ENCODE peak calls at places on chromosomes 3 and 15, in four cellular contexts. O is body of pancreas, H is SW480, W is GM13977. I is an unnamed sample.

GRCh38 chr15:68608206-68608843 is 29.5 kb downstream of the CORO2B start:
- DNase-seq in O (peak; percentile 74), H (no peak), W (no peak), I (no peak)

GRCh38 chr3:151460240-151460639 is 621 bp downstream of the IGSF10 start:
- DNase-seq in O (no peak), H (peak; percentile 16), W (no peak), I (no peak)

GRCh38 chr3:187019542-187020072 is 89.3 kb downstream of the ST6GAL1 start:
- DNase-seq in O (no peak), H (no peak), W (no peak), I (no peak)

GRCh38 chr15:62067448-62068044 is 769 bp downstream of the C2CD4A start:
- DNase-seq in O (peak; percentile 21), H (peak; percentile 25), W (peak; percentile 29), I (peak; percentile 49)

GRCh38 chr3:54819926-54820325 is 107.9 kb downstream of the LRTM1 start:
- DNase-seq in O (no peak), H (no peak), W (no peak), I (no peak)

GRCh38 chr3:29514912-29515311 is 234.0 kb downstream of the RBMS3 start:
- DNase-seq in O (no peak), H (no peak), W (no peak), I (no peak)

GRCh38 chr3:16448691-16449090 is 64.8 kb downstream of the RFTN1 start:
- DNase-seq in O (peak; percentile 58), H (no peak), W (no peak), I (no peak)

GRCh38 chr3:8817486-8817885 is 48.1 kb upstream of the OXTR start:
- DNase-seq in O (no peak), H (no peak), W (no peak), I (no peak)

GRCh38 chr15:89768071-89768500 is 8.0 kb upstream of the MESP2 start:
- DNase-seq in O (peak; percentile 94), H (no peak), W (no peak), I (no peak)

GRCh38 chr3:52468336-52468735 is 12.9 kb downstream of the NISCH start:
- DNase-seq in O (no peak), H (no peak), W (no peak), I (no peak)

GRCh38 chr15:64623347-64624024 is 151.9 kb downstream of the RBPMS2 start:
- DNase-seq in O (no peak), H (no peak), W (no peak), I (no peak)